ENCODE peak calls at places on chromosomes 13 and 19, in eight cellular contexts. X, Q, V, D, K, T, B and G are unnamed samples.

GRCh38 chr19:52735734-52736133 is 890 bp upstream of the ZNF611 start:
- DNase-seq in T (no peak), K (peak), D (peak), Q (peak), X (peak), V (peak), B (peak), G (peak)

GRCh38 chr13:99435116-99435515 is 66.2 kb upstream of the TM9SF2 start:
- DNase-seq in V (no peak), X (no peak), Q (no peak), B (no peak), T (no peak), K (no peak), D (no peak), G (no peak)

GRCh38 chr13:32126756-32127155 is 95.2 kb downstream of the FRY start:
- DNase-seq in K (no peak), X (no peak), B (no peak), D (peak), T (no peak), V (no peak), Q (no peak), G (no peak)

GRCh38 chr13:113639661-113640262 is 18.2 kb downstream of the ATP4B start:
- DNase-seq in Q (peak), K (no peak), T (no peak), X (no peak), B (peak), V (peak), D (no peak), G (no peak)

GRCh38 chr19:920051-920857 is 3.1 kb downstream of the KISS1R start:
- DNase-seq in X (no peak), T (peak), K (no peak), B (no peak), D (peak), V (no peak), Q (no peak), G (no peak)

GRCh38 chr13:99505814-99506269 is 4.6 kb downstream of the TM9SF2 start:
- DNase-seq in B (no peak), K (no peak), V (no peak), Q (no peak), X (no peak), D (peak), T (no peak), G (no peak)

GRCh38 chr13:104975272-104975671 is 1560.2 kb downstream of the EFNB2 start:
- DNase-seq in D (no peak), K (no peak), X (no peak), B (no peak), Q (no peak), T (peak), V (no peak), G (no peak)

GRCh38 chr19:13796301-13797057 is 1.2 kb downstream of the ZSWIM4 start:
- DNase-seq in V (peak), B (peak), K (peak), D (peak), Q (peak), T (peak), X (peak), G (no peak)

GRCh38 chr19:15398501-15399233 is 19.1 kb upstream of the AKAP8 start:
- DNase-seq in X (no peak), T (no peak), Q (no peak), B (no peak), D (no peak), K (no peak), V (no peak), G (no peak)

GRCh38 chr13:29905845-29906244 is 55.4 kb upstream of the UBL3 start:
- DNase-seq in B (no peak), Q (no peak), D (peak), X (peak), T (no peak), V (no peak), K (no peak), G (no peak)

GRCh38 chr13:23450340-23451046 is 17.0 kb upstream of the SACS start:
- DNase-seq in T (no peak), D (no peak), B (no peak), K (no peak), Q (no peak), V (no peak), X (no peak), G (no peak)

DNA sequence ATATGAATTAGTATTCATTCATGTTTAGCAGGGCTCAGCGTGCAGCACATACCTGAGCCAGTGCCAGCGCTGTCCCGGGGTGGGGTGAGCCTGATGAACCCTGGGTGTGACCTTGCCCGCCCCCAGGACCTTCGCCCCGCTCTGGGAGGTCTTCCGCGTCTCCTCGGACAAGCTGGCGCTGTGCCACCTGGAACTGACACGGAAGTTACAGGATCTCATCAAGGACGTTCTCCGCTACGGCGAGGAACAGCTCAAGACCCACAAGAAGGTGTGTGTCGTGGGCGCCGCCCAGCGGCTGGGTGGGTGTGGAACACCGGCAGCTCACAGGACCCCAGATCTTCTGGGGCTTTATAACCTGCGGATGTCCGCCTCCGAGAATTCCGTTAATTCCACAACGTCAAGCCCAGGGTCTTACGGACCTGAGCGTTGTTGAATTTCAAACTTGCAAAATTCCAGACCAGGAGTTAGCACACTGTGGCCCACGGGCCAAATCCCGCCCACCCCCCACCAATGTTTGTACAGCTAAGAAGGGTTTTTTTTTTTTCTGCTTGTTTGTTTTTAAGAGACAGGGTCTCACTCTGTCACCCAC is 15.4 kb downstream of the FCHO1 start:
- DNase-seq in D (peak), V (peak), T (peak), B (peak), X (peak), Q (peak), K (no peak), G (peak)
- TF ChIP-seq CTCF in D (peak), V (peak), T (peak), B (peak), X (no peak), Q (peak), K (peak), G (peak)

DNA sequence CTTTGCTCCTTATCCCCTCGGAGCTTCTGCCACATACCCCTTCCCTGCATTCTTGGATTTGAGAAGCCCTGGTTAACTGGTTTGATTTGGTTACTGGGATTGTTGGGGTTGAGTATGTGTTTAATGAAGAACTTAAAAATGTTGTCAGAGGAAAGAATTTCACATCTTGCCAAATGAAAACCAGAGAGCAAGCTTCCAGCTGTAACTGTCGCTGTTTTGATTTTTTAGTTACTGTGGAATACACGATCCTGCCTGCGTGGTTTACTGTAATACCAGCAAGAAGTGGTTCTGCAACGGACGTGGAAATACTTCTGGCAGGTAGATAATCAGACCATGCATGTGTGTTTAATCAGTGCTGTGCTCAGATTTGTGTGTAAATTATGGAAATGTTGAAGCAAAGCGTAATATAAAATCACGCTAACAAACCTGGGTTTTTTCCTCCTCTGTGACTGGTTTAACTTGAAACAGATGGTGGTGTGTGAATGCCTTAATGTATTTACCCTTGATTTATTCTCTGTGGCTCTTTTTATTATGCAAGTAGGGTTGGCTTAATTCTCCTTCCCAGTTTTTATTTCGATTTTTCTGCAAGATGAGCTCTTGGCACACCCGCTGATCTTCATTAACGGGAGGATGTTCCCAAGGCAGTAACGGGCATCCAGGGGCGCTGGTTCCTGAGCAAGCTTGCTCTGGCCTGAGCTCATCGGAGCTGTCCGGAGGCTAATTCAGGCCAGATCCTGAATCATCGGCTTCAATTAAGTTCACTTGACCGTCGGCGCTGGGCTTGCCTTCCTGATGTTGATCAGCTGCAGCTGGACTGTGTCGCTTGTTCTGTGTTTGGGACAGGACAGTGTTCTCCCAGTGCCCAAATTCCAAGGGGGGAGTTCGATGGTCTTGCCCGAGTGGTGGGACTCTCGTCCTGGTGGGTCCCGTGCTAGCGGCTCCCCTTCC is 16.0 kb downstream of the UPF1 start:
- DNase-seq in V (no peak), X (no peak), Q (no peak), D (peak), T (no peak), B (no peak), K (no peak), G (no peak)
- TF ChIP-seq CTCF in V (no peak), X (no peak), Q (no peak), D (no peak), T (no peak), B (no peak), K (no peak), G (no peak)

GRCh38 chr19:23686622-23687423 is at the start of gene ZNF675:
- DNase-seq in B (peak), D (peak), K (peak), Q (peak), T (peak), X (peak), V (peak), G (peak)
- TF ChIP-seq CTCF in B (no peak), D (no peak), K (peak), Q (no peak), T (no peak), X (no peak), V (no peak), G (no peak)

DNA sequence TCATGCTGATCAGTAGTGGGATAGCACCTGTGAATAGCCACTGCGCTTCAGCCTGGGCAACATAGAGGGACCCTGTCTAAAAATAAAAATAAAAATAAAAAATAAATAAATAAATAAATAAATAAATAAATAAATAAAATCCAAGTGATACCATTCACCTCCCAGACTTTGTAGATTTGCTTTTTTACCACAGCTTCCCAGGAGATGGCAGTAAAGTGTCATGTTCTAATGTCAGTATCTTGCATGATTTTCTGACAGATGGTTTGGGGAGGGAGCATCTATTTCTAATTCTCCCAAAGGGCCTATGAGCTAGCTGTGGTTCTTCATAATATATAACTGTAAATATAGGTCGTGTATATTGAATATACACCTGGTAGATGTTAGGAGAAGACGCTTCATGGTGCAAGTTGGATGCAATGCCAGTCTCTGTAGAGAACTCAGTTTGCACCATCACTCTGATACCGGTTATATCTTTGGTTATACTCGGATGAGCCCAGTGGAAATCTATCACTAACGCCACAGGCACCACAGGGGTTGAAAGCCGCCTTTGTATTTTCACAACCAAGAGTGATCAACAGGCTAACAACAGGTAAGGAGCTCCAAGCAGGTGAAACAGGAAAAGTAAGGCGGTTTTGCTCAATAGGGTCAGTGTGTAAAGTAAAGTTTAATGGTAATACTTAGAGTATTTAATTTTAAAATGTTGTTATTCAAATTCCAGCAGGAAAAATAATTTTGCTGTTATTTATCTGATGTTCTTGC is 13.9 kb downstream of the APLP1 start:
- DNase-seq in X (peak), V (no peak), D (peak), T (peak), B (no peak), K (peak), Q (no peak), G (no peak)
- TF ChIP-seq CTCF in X (no peak), V (peak), D (peak), T (peak), B (peak), K (peak), Q (peak), G (peak)

GRCh38 chr13:71242191-71242590 is 624.8 kb downstream of the DACH1 start:
- DNase-seq in X (no peak), K (no peak), Q (no peak), T (no peak), V (no peak), B (no peak), D (no peak), G (no peak)

GRCh38 chr13:71237332-71237731 is 629.7 kb downstream of the DACH1 start:
- DNase-seq in B (no peak), X (no peak), D (no peak), Q (no peak), K (no peak), V (no peak), T (no peak), G (no peak)

GRCh38 chr13:71244181-71244580 is 622.8 kb downstream of the DACH1 start:
- DNase-seq in X (no peak), K (no peak), T (no peak), D (no peak), B (no peak), Q (no peak), V (no peak), G (no peak)

GRCh38 chr13:71240906-71241305 is 626.1 kb downstream of the DACH1 start:
- DNase-seq in D (no peak), B (no peak), K (no peak), V (no peak), X (no peak), T (peak), Q (no peak), G (no peak)
- TF ChIP-seq CTCF in D (no peak), B (no peak), K (peak), V (peak), X (no peak), T (no peak), Q (no peak), G (peak)